ENCODE peak calls at places on chromosomes 2 and 18, in seven cellular contexts. U is NCI-H2081, O is left ventricle myocardium superior, E is cardiac septum, T is HT1080, F is K562, L is heart right ventricle. S is an unnamed sample.

GRCh38 chr2:108623616-108624015 is 89.3 kb downstream of the LIMS1 start:
- DNase-seq in U (no peak), O (no peak), E (no peak), T (no peak), F (no peak), L (no peak), S (no peak)

GRCh38 chr2:47767497-47767844 is 15.5 kb upstream of the MSH6 start:
- DNase-seq in U (no peak), O (no peak), E (no peak), T (no peak), F (no peak), L (no peak), S (no peak)

GRCh38 chr2:48844418-48845155 is 89.1 kb upstream of the LHCGR start:
- DNase-seq in U (no peak), O (no peak), E (no peak), T (peak), F (no peak), L (no peak), S (no peak)

GRCh38 chr18:68221116-68221724 is 493.7 kb downstream of the TMX3 start:
- DNase-seq in U (no peak), O (no peak), E (no peak), T (no peak), F (no peak), L (no peak), S (peak)

GRCh38 chr2:239167766-239168444 is 232.9 kb downstream of the HDAC4 start:
- DNase-seq in U (no peak), O (peak), E (peak), T (no peak), F (no peak), L (no peak), S (no peak)

GRCh38 chr2:52539026-52539964 is 1228.3 kb upstream of the CHAC2 start:
- DNase-seq in U (no peak), O (peak), E (no peak), T (no peak), F (no peak), L (no peak), S (no peak)

GRCh38 chr2:42895134-42895795 is 102.9 kb upstream of the HAAO start:
- DNase-seq in U (no peak), O (no peak), E (peak), T (no peak), F (no peak), L (no peak), S (no peak)

GRCh38 chr2:12587729-12588522 is 128.8 kb upstream of the TRIB2 start:
- DNase-seq in U (no peak), O (no peak), E (no peak), T (peak), F (no peak), L (no peak), S (no peak)

S was measured in cerebellar cortex.